ENCODE peak calls at places on chromosomes 12 and 14, in nine cellular contexts. I is CD8-positive, alpha-beta T cell; F is neural progenitor cell; X is C1 segment of cervical spinal cord; W is fibroblast of villous mesenchyme; R is neural crest cell; P is cardiac muscle cell; D is Peyer's patch; Y is activated CD4-positive, alpha-beta T cell treated with anti-CD3 and anti-CD28 coated beads, Interleukin-2, amount 50 U/mL, for 1 hour. L is an unnamed sample.

GRCh38 chr12:21485998-21486397 is 15.4 kb downstream of the RECQL start:
- DNase-seq in W (no peak), F (no peak), X (no peak), P (no peak), Y (no peak), D (no peak), R (no peak), I (no peak), L (no peak)

GRCh38 chr12:79016181-79016580 is 151.6 kb downstream of the SYT1 start:
- DNase-seq in W (no peak), D (no peak), Y (no peak), I (no peak), F (no peak), X (no peak), R (no peak), P (no peak), L (no peak)

GRCh38 chr12:76303989-76304460 is 44.2 kb downstream of the BBS10 start:
- DNase-seq in D (no peak), Y (no peak), P (no peak), X (no peak), R (no peak), I (no peak), F (no peak), W (peak), L (peak)

GRCh38 chr14:94581127-94581999 is at the start of gene SERPINA5:
- DNase-seq in Y (no peak), D (no peak), P (peak), X (no peak), W (no peak), I (no peak), F (peak), R (peak), L (peak)

GRCh38 chr12:2979806-2980205 is 20.6 kb downstream of the TEAD4 start:
- DNase-seq in Y (no peak), X (no peak), W (no peak), I (no peak), F (no peak), P (no peak), D (no peak), R (no peak), L (no peak)

GRCh38 chr12:58882796-58883195 is 37.5 kb downstream of the LRIG3 start:
- DNase-seq in Y (no peak), D (no peak), W (no peak), P (no peak), I (no peak), X (no peak), F (peak), R (no peak), L (no peak)

GRCh38 chr14:101473795-101474562 is 87.3 kb upstream of the DIO3 start:
- DNase-seq in R (no peak), X (no peak), I (no peak), F (no peak), P (no peak), D (peak), Y (no peak), W (no peak), L (no peak)

GRCh38 chr12:67892289-67892688 is 97.0 kb upstream of the IFNG-AS1 start:
- DNase-seq in W (no peak), X (no peak), R (no peak), F (no peak), Y (no peak), D (no peak), I (no peak), P (no peak), L (no peak)

GRCh38 chr14:36663404-36664321 is 2.0 kb downstream of the PAX9 start:
- DNase-seq in R (no peak), W (no peak), Y (no peak), I (no peak), D (no peak), P (no peak), F (peak), X (no peak), L (no peak)

GRCh38 chr14:64706119-64706465 is 1.9 kb downstream of the PLEKHG3 start:
- DNase-seq in D (peak), Y (no peak), F (no peak), P (no peak), I (no peak), X (no peak), W (no peak), R (no peak), L (peak)

GRCh38 chr12:38664661-38665269 is 240.6 kb downstream of the CPNE8 start:
- DNase-seq in I (no peak), Y (no peak), F (peak), R (no peak), W (peak), X (no peak), D (no peak), P (peak), L (peak)

GRCh38 chr12:117563007-117563406 is 201.6 kb upstream of the NOS1 start:
- DNase-seq in D (no peak), R (no peak), X (no peak), F (peak), I (no peak), Y (no peak), P (peak), W (no peak), L (no peak)

GRCh38 chr12:48750215-48750614 is 33.7 kb upstream of the CCNT1 start:
- DNase-seq in X (no peak), R (no peak), P (no peak), W (no peak), D (no peak), F (no peak), I (no peak), Y (no peak), L (no peak)

GRCh38 chr12:108633081-108633533 is 587 bp downstream of the SELPLG start:
- DNase-seq in D (peak), I (no peak), W (no peak), R (no peak), F (no peak), X (no peak), Y (no peak), P (no peak), L (no peak)

GRCh38 chr12:40033260-40033649 is 72.6 kb downstream of the SLC2A13 start:
- DNase-seq in R (no peak), Y (no peak), X (no peak), F (peak), P (no peak), I (no peak), W (no peak), D (peak), L (no peak)

GRCh38 chr12:105085537-105085936 is 1.3 kb upstream of the ALDH1L2 start:
- DNase-seq in I (no peak), X (no peak), R (no peak), Y (no peak), P (no peak), F (no peak), D (no peak), W (no peak), L (no peak)

GRCh38 chr12:80756875-80757274 is 40.2 kb downstream of the MYF5 start:
- DNase-seq in Y (no peak), F (no peak), D (no peak), P (no peak), X (no peak), I (no peak), W (no peak), R (no peak), L (no peak)

GRCh38 chr14:103624860-103625259 is 4.2 kb upstream of the KLC1 start:
- DNase-seq in R (no peak), I (no peak), Y (no peak), D (peak), F (peak), X (no peak), P (no peak), W (peak), L (peak)

GRCh38 chr14:89386214-89386886 is 30.7 kb downstream of the FOXN3 start:
- DNase-seq in Y (no peak), F (no peak), D (peak), W (no peak), P (no peak), R (no peak), I (no peak), X (no peak), L (peak)

GRCh38 chr14:66038214-66038977 is 447.8 kb upstream of the CCDC196 start:
- DNase-seq in D (no peak), P (no peak), Y (no peak), I (no peak), W (peak), X (no peak), R (peak), F (no peak), L (peak)

GRCh38 chr12:69055706-69056105 is 122.7 kb upstream of the CPM start:
- DNase-seq in I (no peak), D (no peak), Y (no peak), P (no peak), F (no peak), R (no peak), W (no peak), X (no peak), L (no peak)

GRCh38 chr12:32502693-32503510 is 103.5 kb downstream of the FGD4 start:
- DNase-seq in I (no peak), R (no peak), Y (no peak), X (no peak), P (no peak), F (peak), D (no peak), W (peak), L (peak)

GRCh38 chr12:53338916-53339315 is 2.8 kb upstream of the SP7 start:
- DNase-seq in F (no peak), I (no peak), D (no peak), P (no peak), X (no peak), R (no peak), Y (no peak), W (peak), L (peak)

GRCh38 chr12:108129017-108129812 is at the start of gene WSCD2:
- DNase-seq in I (no peak), X (no peak), R (peak), F (peak), W (peak), D (peak), Y (no peak), P (peak), L (no peak)

GRCh38 chr14:49634547-49635334 is at the start of gene DNAAF2:
- DNase-seq in X (no peak), I (peak), P (peak), F (peak), Y (peak), D (peak), W (peak), R (peak), L (peak)

GRCh38 chr14:104731249-104731924 is 7.4 kb downstream of the ADSS1 start:
- DNase-seq in R (no peak), F (peak), X (no peak), Y (no peak), P (peak), D (no peak), I (no peak), W (no peak), L (no peak)

GRCh38 chr12:45762185-45763110 is 32.9 kb downstream of the ARID2 start:
- DNase-seq in D (no peak), I (no peak), X (no peak), P (peak), R (no peak), Y (no peak), W (peak), F (no peak), L (peak)

GRCh38 chr14:56064513-56064912 is 53.7 kb upstream of the PELI2 start:
- DNase-seq in Y (no peak), D (no peak), X (no peak), F (no peak), P (no peak), I (no peak), W (no peak), R (no peak), L (no peak)

GRCh38 chr12:108117163-108117849 is 11.8 kb upstream of the WSCD2 start:
- DNase-seq in W (no peak), I (no peak), D (no peak), F (no peak), Y (no peak), P (no peak), X (no peak), R (no peak), L (no peak)

GRCh38 chr14:22887990-22888378 is 5.0 kb downstream of the REM2 start:
- DNase-seq in D (peak), F (no peak), X (no peak), I (no peak), P (no peak), R (no peak), Y (peak), W (no peak), L (no peak)

GRCh38 chr12:20492251-20492728 is 124.0 kb downstream of the PDE3A start:
- DNase-seq in D (no peak), P (no peak), W (peak), I (no peak), F (no peak), R (no peak), Y (no peak), X (no peak), L (peak)

GRCh38 chr14:23411563-23412525 is 3.8 kb upstream of the MYH6 start:
- DNase-seq in P (no peak), Y (no peak), D (peak), I (no peak), W (no peak), X (no peak), F (no peak), R (no peak), L (no peak)

GRCh38 chr12:117506333-117506732 is 144.9 kb upstream of the NOS1 start:
- DNase-seq in P (no peak), X (no peak), D (no peak), I (no peak), Y (no peak), R (no peak), W (no peak), F (no peak), L (no peak)

GRCh38 chr12:128266559-128267245 is at the start of gene TMEM132C:
- DNase-seq in W (no peak), D (no peak), R (peak), Y (no peak), F (peak), X (no peak), P (peak), I (no peak), L (no peak)

GRCh38 chr12:88726806-88727722 is 146.8 kb upstream of the KITLG start:
- DNase-seq in X (no peak), D (no peak), F (no peak), P (no peak), Y (no peak), R (no peak), W (no peak), I (no peak), L (no peak)